ENCODE peak calls at places on chromosomes 13 and 19, in seven cellular contexts. W is tibial nerve; B is uterus; R is thoracic aorta; C is upper lobe of right lung; Y is effector memory CD4-positive, alpha-beta T cell; N is CD4-positive, alpha-beta memory T cell. P is an unnamed sample.

GRCh38 chr19:19613456-19613855 is 5.0 kb downstream of the PBX4 start:
- DNase-seq in B (no peak), C (no peak), Y (no peak), W (no peak), R (no peak), N (no peak), P (peak; percentile 87)

GRCh38 chr19:45499196-45500180 is 1.2 kb downstream of the PPM1N start:
- DNase-seq in W (no peak), Y (no peak), C (peak; percentile 72), R (no peak), B (no peak), N (peak; percentile 54), P (peak; percentile 78)

GRCh38 chr13:44292545-44292944 is 81.1 kb upstream of the SERP2 start:
- DNase-seq in C (no peak), N (no peak), W (no peak), B (no peak), R (no peak), Y (no peak), P (no peak)

GRCh38 chr19:46481947-46482346 is 10.6 kb upstream of the PNMA8A start:
- DNase-seq in Y (no peak), B (peak; percentile 64), R (no peak), C (no peak), W (no peak), N (no peak), P (no peak)

GRCh38 chr13:39091586-39091985 is 53.3 kb downstream of the NHLRC3 start:
- DNase-seq in W (no peak), B (no peak), N (no peak), R (no peak), Y (no peak), C (no peak), P (no peak)

GRCh38 chr19:4057913-4058695 is 8.6 kb downstream of the ZBTB7A start:
- DNase-seq in Y (no peak), C (peak; percentile 96), B (peak; percentile 92), N (no peak), W (peak; percentile 80), R (peak; percentile 84), P (peak; percentile 52)

GRCh38 chr13:62320129-62320724 is 904.6 kb upstream of the PCDH20 start:
- DNase-seq in B (no peak), Y (no peak), W (no peak), C (no peak), N (no peak), R (no peak), P (peak; percentile 29)

GRCh38 chr13:30787747-30788535 is 52.6 kb downstream of the ALOX5AP start:
- DNase-seq in C (no peak), Y (no peak), B (no peak), W (no peak), N (no peak), R (no peak), P (no peak)

GRCh38 chr13:75870397-75870801 is 234.3 kb downstream of the LMO7 start:
- DNase-seq in Y (no peak), W (no peak), R (no peak), C (no peak), B (peak; percentile 17), N (peak; percentile 52), P (no peak)

GRCh38 chr13:51590966-51591627 is 6.8 kb downstream of the WDFY2 start:
- DNase-seq in W (no peak), Y (no peak), B (peak; percentile 24), N (no peak), C (no peak), R (no peak), P (no peak)

GRCh38 chr19:55554302-55554701 is 9.0 kb upstream of the SBK3 start:
- DNase-seq in W (no peak), N (no peak), Y (no peak), R (no peak), C (no peak), B (no peak), P (no peak)

GRCh38 chr13:29402168-29402621 is 193.3 kb downstream of the SLC7A1 start:
- DNase-seq in C (no peak), N (no peak), R (no peak), W (no peak), Y (no peak), B (peak; percentile 34), P (no peak)

GRCh38 chr19:20233105-20233504 is 66.1 kb downstream of the ZNF486 start:
- DNase-seq in B (no peak), W (no peak), Y (no peak), C (no peak), N (no peak), R (no peak), P (no peak)

GRCh38 chr19:6065685-6066365 is 44.5 kb downstream of the RFX2 start:
- DNase-seq in R (no peak), N (peak; percentile 66), Y (peak; percentile 47), W (no peak), B (peak; percentile 83), C (peak; percentile 73), P (peak; percentile 33)

DNA sequence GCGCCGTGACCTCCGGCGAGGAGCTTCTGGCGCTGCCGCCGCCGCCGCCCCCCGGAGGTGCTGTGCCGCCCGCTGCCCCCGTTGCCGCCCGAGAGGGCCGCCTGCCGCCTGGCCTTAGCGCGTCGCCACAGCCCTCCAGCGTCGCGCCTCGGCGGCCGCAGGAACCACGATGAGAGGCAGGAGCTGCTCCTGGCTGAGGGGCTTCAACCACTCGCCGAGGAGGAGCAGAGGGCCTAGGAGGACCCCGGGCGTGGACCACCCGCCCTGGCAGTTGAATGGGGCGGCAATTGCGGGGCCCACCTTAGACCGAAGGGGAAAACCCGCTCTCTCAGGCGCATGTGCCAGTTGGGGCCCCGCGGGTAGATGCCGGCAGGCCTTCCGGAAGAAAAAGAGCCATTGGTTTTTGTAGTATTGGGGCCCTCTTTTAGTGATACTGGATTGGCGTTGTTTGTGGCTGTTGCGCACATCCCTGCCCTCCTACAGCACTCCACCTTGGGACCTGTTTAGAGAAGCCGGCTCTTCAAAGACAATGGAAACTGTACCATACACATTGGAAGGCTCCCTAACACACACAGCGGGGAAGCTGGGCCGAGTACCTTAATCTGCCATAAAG is 4.8 kb downstream of the PDX1 start:
- DNase-seq in C (no peak), B (no peak), N (no peak), W (no peak), R (no peak), Y (no peak), P (no peak)
- H3K4me1 ChIP-seq in C (peaks cover 22% of the 10 kb centered on the region), B (peaks cover 24% of the 10 kb centered on the region), N (peaks cover 28% of the 10 kb centered on the region), W (no peaks in the 10 kb centered on the region), R (peaks cover 36% of the 10 kb centered on the region), Y (peaks cover 21% of the 10 kb centered on the region), P (no peaks in the 10 kb centered on the region)

GRCh38 chr13:72963762-72964161 is 95.0 kb upstream of the KLF5 start:
- DNase-seq in C (no peak), R (no peak), W (no peak), B (no peak), Y (no peak), N (no peak), P (no peak)

GRCh38 chr13:72960114-72960513 is 98.7 kb upstream of the KLF5 start:
- DNase-seq in B (no peak), R (no peak), W (no peak), Y (no peak), C (no peak), N (no peak), P (no peak)

GRCh38 chr13:72959643-72960042 is 99.2 kb upstream of the KLF5 start:
- DNase-seq in N (no peak), Y (no peak), R (no peak), C (no peak), B (no peak), W (no peak), P (no peak)

GRCh38 chr13:72960541-72960940 is 98.3 kb upstream of the KLF5 start:
- DNase-seq in Y (no peak), W (no peak), B (no peak), N (no peak), C (no peak), R (no peak), P (no peak)
- H3K4me3 ChIP-seq in Y (no peak overlapping the region), W (no peak overlapping the region), B (no peak overlapping the region), N (no peak overlapping the region), C (no peak overlapping the region), R (no peak overlapping the region), P (no peak overlapping the region)

GRCh38 chr13:112238436-112238995 is 137.6 kb upstream of the SPACA7 start:
- DNase-seq in B (no peak), W (no peak), C (peak; percentile 40), Y (no peak), N (no peak), R (no peak), P (no peak)

GRCh38 chr13:112242777-112243176 is 133.4 kb upstream of the SPACA7 start:
- DNase-seq in W (no peak), Y (no peak), B (no peak), C (peak; percentile 8), R (no peak), N (no peak), P (no peak)

GRCh38 chr13:112240076-112240475 is 136.1 kb upstream of the SPACA7 start:
- DNase-seq in C (peak; percentile 34), W (no peak), R (no peak), N (no peak), B (no peak), Y (no peak), P (no peak)

GRCh38 chr13:112244061-112244460 is 132.1 kb upstream of the SPACA7 start:
- DNase-seq in N (no peak), B (no peak), W (no peak), Y (no peak), C (peak; percentile 45), R (no peak), P (no peak)

GRCh38 chr13:112241288-112241687 is 134.9 kb upstream of the SPACA7 start:
- DNase-seq in Y (no peak), R (no peak), W (no peak), B (no peak), N (no peak), C (peak; percentile 26), P (no peak)
- H3K27me3 ChIP-seq in Y (no peaks in the 10 kb centered on the region), R (no peaks in the 10 kb centered on the region), W (no peaks in the 10 kb centered on the region), B (no peaks in the 10 kb centered on the region), N (no peaks in the 10 kb centered on the region), C (no peaks in the 10 kb centered on the region), P (no peaks in the 10 kb centered on the region)

DNA sequence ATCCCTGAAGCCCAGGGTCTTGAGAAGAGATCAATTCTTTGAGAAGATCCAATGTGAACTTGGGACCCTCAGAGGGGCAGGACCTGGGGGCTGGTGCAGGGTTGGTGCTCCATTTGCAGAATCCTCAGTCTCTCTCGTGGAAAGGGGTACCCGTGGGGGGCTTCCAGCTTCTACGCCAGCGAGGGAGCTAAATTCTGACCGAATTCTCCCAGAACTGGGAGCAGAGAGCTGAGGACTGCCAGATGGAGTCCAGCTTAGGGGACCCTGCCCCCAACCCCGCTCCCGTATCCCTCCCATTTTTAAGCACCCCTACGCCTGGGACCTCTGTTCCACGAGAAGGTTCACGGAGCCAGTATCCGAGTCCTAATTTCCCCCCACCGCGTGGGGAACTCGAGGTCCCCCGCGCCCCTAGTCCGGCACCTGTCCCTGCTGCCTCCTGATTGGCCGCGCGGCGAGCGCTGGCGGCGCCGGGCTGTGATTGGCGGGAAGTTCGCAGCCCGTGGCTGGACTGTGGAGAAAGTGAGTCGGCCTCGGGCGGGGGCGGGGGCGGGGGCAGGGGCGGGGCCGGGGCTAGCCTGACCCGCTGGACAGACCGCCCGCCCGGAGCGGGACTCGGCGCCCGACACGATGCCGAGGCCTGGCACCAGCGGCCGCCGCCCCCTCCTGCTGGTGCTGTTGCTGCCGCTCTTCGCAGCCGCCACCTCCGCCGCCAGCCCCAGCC is 4.4 kb upstream of the LTBP4 start:
- DNase-seq in Y (no peak), N (no peak), C (peak; percentile 86), W (no peak), B (peak; percentile 78), R (no peak), P (peak; percentile 89)
- H3K4me1 ChIP-seq in Y (peaks cover 42% of the 10 kb centered on the region), N (peaks cover 49% of the 10 kb centered on the region), C (peaks cover 34% of the 10 kb centered on the region), W (no peaks in the 10 kb centered on the region), B (peaks cover 22% of the 10 kb centered on the region), R (peaks cover 35% of the 10 kb centered on the region), P (peaks cover 23% of the 10 kb centered on the region)

GRCh38 chr19:50344661-50345318 is 15.6 kb upstream of the KCNC3 start:
- DNase-seq in W (no peak), N (no peak), Y (no peak), C (no peak), R (no peak), B (no peak), P (no peak)
- H3K4me3 ChIP-seq in W (peak overlapping the region; percentile 26), N (no peak overlapping the region), Y (no peak overlapping the region), C (no peak overlapping the region), R (no peak overlapping the region), B (no peak overlapping the region), P (no peak overlapping the region)